ENCODE peak calls at places on chromosomes 12 and 14, in six cellular contexts. T is HFF-Myc, O is colonic mucosa, P is right lobe of liver, U is astrocyte of the cerebellum, S is bronchial epithelial cell. D is an unnamed sample.

GRCh38 chr12:127396720-127397119 is 870.2 kb upstream of the TMEM132C start:
- DNase-seq in P (no peak), S (no peak), U (no peak), O (no peak), T (no peak), D (no peak)

GRCh38 chr12:131736807-131737484 is 26.1 kb downstream of the SFSWAP start:
- DNase-seq in O (no peak), S (peak; percentile 98), U (peak; percentile 9), T (no peak), P (no peak), D (no peak)

GRCh38 chr12:40819427-40820108 is 127.3 kb downstream of the CNTN1 start:
- DNase-seq in O (peak; percentile 17), T (no peak), P (no peak), U (no peak), S (no peak), D (no peak)

GRCh38 chr14:58633831-58634230 is 3.9 kb upstream of the DACT1 start:
- DNase-seq in O (no peak), P (no peak), U (no peak), S (no peak), T (no peak), D (no peak)

GRCh38 chr14:98633380-98633779 is 638.6 kb downstream of the BCL11B start:
- DNase-seq in S (no peak), P (no peak), O (no peak), T (no peak), U (no peak), D (no peak)

GRCh38 chr12:93419388-93420034 is 22.2 kb downstream of the UBE2N start:
- DNase-seq in U (peak; percentile 51), S (peak; percentile 67), T (peak; percentile 21), P (no peak), O (no peak), D (peak; percentile 24)

GRCh38 chr12:120470150-120470817 is 736 bp upstream of the SRSF9 start:
- DNase-seq in S (no peak), U (no peak), O (peak; percentile 24), T (no peak), P (no peak), D (no peak)

GRCh38 chr12:54680374-54680773 is 32.2 kb upstream of the DCD start:
- DNase-seq in U (no peak), O (peak; percentile 23), T (peak; percentile 7), P (no peak), S (peak; percentile 37), D (peak; percentile 39)

GRCh38 chr14:67170706-67171105 is 18.5 kb upstream of the GARIN2 start:
- DNase-seq in U (no peak), O (no peak), T (no peak), S (no peak), P (no peak), D (no peak)

GRCh38 chr12:104177663-104178501 is 37.7 kb upstream of the TXNRD1 start:
- DNase-seq in U (peak; percentile 94), P (peak; percentile 50), O (peak; percentile 49), S (peak; percentile 70), T (peak; percentile 72), D (no peak)

GRCh38 chr14:36207500-36207899 is 31.0 kb upstream of the PTCSC3 start:
- DNase-seq in P (no peak), T (no peak), S (peak; percentile 18), O (no peak), U (no peak), D (no peak)

GRCh38 chr14:49944501-49944900 is 51.6 kb downstream of the ARF6 start:
- DNase-seq in S (no peak), U (no peak), P (no peak), T (no peak), O (no peak), D (no peak)

GRCh38 chr12:70722584-70723343 is 85.5 kb upstream of the PTPRB start:
- DNase-seq in P (no peak), T (no peak), O (no peak), U (no peak), S (no peak), D (no peak)

GRCh38 chr12:6829532-6830220 is 1.5 kb downstream of the P3H3 start:
- DNase-seq in T (no peak), O (no peak), S (peak; percentile 30), P (peak; percentile 15), U (no peak), D (no peak)
- TF ChIP-seq CTCF in T (peak; percentile 20), O (no peak), S (peak; percentile 35), P (no peak), U (peak; percentile 42), D (no peak)

DNA sequence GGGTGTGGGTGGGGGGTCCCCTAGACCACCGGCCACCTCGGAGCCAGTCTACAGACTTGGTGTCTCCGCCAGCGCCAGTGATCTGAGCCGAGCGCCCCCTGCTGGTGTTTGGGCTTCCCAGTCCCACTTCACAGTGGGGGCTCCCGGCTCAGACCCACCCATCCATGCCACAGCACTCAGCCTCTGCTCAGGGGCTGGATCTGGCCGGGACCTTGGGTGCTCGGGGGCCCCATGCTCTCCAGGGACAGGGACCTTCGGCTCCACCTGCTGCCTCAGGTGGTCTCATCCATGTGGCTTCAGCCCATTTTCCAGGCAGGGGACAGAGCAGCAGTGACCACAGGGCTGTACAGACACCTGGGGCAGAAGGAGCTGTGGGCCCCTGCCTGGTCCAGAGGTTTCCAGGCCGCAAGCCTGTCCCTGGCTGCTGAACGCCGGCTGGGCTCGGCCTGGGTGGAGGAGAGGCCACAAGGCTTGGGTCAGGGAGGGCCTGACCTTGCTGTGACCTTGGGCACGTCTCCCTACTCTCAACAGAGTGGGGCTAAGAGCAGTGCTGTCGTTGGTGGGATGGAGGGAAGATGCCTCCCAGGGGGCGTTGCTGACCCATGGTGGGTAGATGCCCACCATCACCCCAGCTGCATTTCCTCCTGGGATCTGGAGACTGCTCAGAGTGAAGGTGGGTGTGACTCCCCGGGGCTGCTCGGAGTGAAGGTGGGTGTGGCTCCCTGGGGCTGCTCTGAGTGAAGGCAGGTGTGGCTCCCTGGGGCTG is 86.3 kb downstream of the KIF26A start:
- DNase-seq in S (no peak), U (no peak), O (peak; percentile 70), T (no peak), P (peak; percentile 54), D (peak; percentile 62)
- TF ChIP-seq CTCF in S (no peak), U (no peak), O (peak; percentile 68), T (peak; percentile 24), P (no peak), D (no peak)

GRCh38 chr14:61694830-61695694 is at the start of gene HIF1A:
- DNase-seq in P (peak; percentile 98), O (peak; percentile 97), S (peak; percentile 96), T (peak; percentile 91), U (peak; percentile 97), D (peak; percentile 96)
- TF ChIP-seq CTCF in P (no peak), O (no peak), S (peak; percentile 44), T (no peak), U (no peak), D (no peak)

GRCh38 chr14:68203871-68204270 is 384.3 kb downstream of the RAD51B start:
- DNase-seq in O (no peak), T (no peak), U (no peak), P (no peak), S (no peak), D (no peak)

GRCh38 chr14:68193970-68194634 is 374.5 kb downstream of the RAD51B start:
- DNase-seq in S (no peak), T (no peak), O (no peak), P (no peak), U (no peak), D (no peak)

GRCh38 chr14:68198713-68199464 is 379.3 kb downstream of the RAD51B start:
- DNase-seq in O (no peak), U (no peak), T (no peak), P (no peak), S (no peak), D (no peak)

GRCh38 chr14:68195126-68195525 is 375.5 kb downstream of the RAD51B start:
- DNase-seq in O (no peak), T (no peak), S (no peak), P (no peak), U (no peak), D (no peak)

DNA sequence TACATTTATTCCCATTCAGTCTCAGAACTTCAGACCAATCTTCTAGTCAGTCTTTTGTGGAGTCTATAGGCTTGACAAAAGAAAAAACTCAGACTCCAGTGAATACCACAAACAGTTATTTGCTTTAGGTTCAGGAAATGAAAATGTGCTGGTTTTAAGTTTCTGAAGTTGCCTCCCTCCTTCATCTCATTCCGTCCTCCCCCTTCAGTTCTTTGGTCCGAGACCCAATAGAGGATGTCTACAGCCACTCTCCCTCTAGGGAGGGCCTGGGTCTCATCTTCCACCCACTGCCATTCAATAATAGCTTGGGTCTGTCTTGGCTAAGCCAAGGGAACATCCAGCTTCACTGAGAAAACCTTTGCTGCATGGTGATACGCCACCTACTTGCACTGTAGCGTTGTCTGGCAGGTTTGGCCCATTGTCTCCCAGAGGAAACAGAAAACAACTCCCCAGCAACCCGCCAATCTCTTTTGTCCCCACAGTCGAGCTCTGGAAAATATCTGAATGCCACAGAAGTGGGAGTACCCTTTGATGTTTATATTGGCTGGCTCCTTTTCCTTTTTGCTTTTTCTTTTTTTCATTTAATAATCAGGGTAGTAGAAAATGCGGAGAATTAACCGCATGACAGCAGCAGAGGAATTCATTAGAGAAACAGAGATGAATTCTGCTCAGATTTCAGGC is 380.0 kb downstream of the RAD51B start:
- DNase-seq in U (peak; percentile 79), O (no peak), S (peak; percentile 17), T (no peak), P (no peak), D (no peak)
- TF ChIP-seq CTCF in U (no peak), O (no peak), S (no peak), T (no peak), P (no peak), D (no peak)

DNA sequence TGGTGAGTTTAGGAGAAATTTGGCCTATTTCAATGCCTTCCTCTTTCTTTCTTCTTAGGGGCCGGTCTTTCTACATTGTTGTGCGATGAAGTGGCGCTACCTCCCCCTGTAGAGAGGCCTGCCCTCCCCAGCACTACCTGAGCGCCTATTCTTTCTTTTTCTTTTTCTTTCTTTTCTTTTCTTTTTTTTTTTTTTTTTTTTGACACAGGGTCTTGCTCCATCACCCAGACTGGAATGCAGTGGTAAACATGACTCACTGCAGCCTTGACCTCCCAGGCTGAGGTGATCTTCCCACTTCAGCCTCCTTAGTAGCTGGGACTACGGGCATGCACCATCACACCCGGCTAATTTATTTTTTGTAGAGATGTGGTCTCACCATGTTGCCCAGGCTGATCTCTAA is 136.1 kb upstream of the MAX start:
- DNase-seq in T (no peak), P (no peak), O (no peak), S (peak; percentile 79), U (peak; percentile 66), D (no peak)
- TF ChIP-seq CTCF in T (no peak), P (no peak), O (no peak), S (no peak), U (no peak), D (no peak)

DNA sequence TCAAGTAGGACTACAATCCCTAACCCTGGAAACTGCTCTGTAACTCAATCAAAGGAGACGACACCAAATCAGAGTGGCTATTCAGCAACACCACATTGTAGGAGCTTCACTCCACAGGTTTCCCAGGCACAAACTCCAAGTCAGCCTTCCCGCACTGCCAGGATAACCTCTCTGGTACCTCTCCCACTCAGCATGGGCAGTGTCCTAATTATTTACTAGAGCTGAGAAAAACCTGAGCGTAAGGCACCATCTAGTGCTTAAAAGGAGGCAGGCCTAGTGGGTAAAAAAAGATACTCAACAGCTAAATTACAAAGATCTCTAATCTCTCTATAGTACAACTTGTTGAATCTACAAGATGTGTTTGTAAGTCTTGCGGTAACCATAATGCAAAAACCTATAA is 36.1 kb downstream of the PARP11 start:
- DNase-seq in O (no peak), T (no peak), S (no peak), U (no peak), P (no peak), D (peak; percentile 42)
- TF ChIP-seq CTCF in O (no peak), T (no peak), S (no peak), U (no peak), P (no peak), D (no peak)

GRCh38 chr12:117854339-117855012 is 114.3 kb downstream of the KSR2 start:
- DNase-seq in P (no peak), U (no peak), S (peak; percentile 38), T (peak; percentile 31), O (peak; percentile 63), D (peak; percentile 49)
- TF ChIP-seq CTCF in P (peak; percentile 42), U (peak; percentile 78), S (peak; percentile 78), T (peak; percentile 81), O (peak; percentile 57), D (peak; percentile 49)

D was measured in GM20000.